ENCODE peak calls at places on chromosomes 2 and 18, in four cellular contexts. W is neural crest cell; N is nucleus accumbens; E is stimulated activated CD8-positive, alpha-beta memory T cell treated with anti-CD3 and anti-CD28 coated beads, Interleukin-15, amount 100 ng/mL, for 24 hours. C is an unnamed sample.
A peak's percentile ranks its signal among the peaks of the same experiment; 100 is the strongest.

GRCh38 chr2:221254281-221254680 is 317.8 kb downstream of the EPHA4 start:
- DNase-seq in W (no peak), N (no peak), E (no peak), C (no peak)

GRCh38 chr2:74544634-74545033 is 9.1 kb downstream of the LOXL3 start:
- DNase-seq in W (no peak), N (no peak), E (no peak), C (no peak)

GRCh38 chr2:20015482-20016083 is 3.1 kb upstream of the MATN3 start:
- DNase-seq in W (peak; percentile 20), N (no peak), E (no peak), C (no peak)

GRCh38 chr2:25000503-25001328 is 29.0 kb upstream of the DNAJC27 start:
- DNase-seq in W (no peak), N (peak; percentile 12), E (no peak), C (no peak)

GRCh38 chr2:217360781-217361485 is 501.1 kb upstream of the TNP1 start:
- DNase-seq in W (no peak), N (no peak), E (no peak), C (no peak)

GRCh38 chr18:67893896-67894295 is 377.4 kb upstream of the DSEL start:
- DNase-seq in W (no peak), N (no peak), E (no peak), C (no peak)

GRCh38 chr2:182634386-182634785 is 81.7 kb upstream of the DNAJC10 start:
- DNase-seq in W (no peak), N (no peak), E (no peak), C (no peak)

GRCh38 chr2:147081826-147082225 is 763.0 kb upstream of the ACVR2A start:
- DNase-seq in W (no peak), N (no peak), E (no peak), C (no peak)

GRCh38 chr2:43368483-43369385 is 142.3 kb upstream of the ZFP36L2 start:
- DNase-seq in W (no peak), N (no peak), E (no peak), C (no peak)

GRCh38 chr2:154455871-154456270 is 242.6 kb upstream of the KCNJ3 start:
- DNase-seq in W (no peak), N (no peak), E (no peak), C (no peak)

GRCh38 chr2:31980674-31981356 is 30.0 kb downstream of the MEMO1 start:
- DNase-seq in W (no peak), N (no peak), E (no peak), C (no peak)

GRCh38 chr2:210955591-210955990 is 399.2 kb downstream of the CPS1 start:
- DNase-seq in W (no peak), N (no peak), E (no peak), C (peak; percentile 42)

GRCh38 chr18:6737833-6738232 is 8.3 kb downstream of the ARHGAP28 start:
- DNase-seq in W (no peak), N (no peak), E (no peak), C (no peak)

GRCh38 chr2:112848833-112849232 is 12.3 kb upstream of the IL1B start:
- DNase-seq in W (no peak), N (no peak), E (no peak), C (no peak)

GRCh38 chr18:79392226-79392625 is 3.5 kb upstream of the NFATC1 start:
- DNase-seq in W (no peak), N (no peak), E (no peak), C (no peak)

GRCh38 chr2:19538411-19538963 is 180.1 kb upstream of the OSR1 start:
- DNase-seq in W (no peak), N (no peak), E (no peak), C (peak; percentile 23)

GRCh38 chr2:71643674-71644357 is 190.5 kb downstream of the DYSF start:
- DNase-seq in W (no peak), N (no peak), E (no peak), C (no peak)

GRCh38 chr2:157302492-157303099 is 23.0 kb downstream of the ERMN start:
- DNase-seq in W (peak; percentile 10), N (peak; percentile 16), E (no peak), C (peak; percentile 9)

GRCh38 chr2:97970300-97971060 is 25.3 kb downstream of the TMEM131 start:
- DNase-seq in W (no peak), N (no peak), E (no peak), C (no peak)

GRCh38 chr2:43212931-43213330 is 13.5 kb downstream of the ZFP36L2 start:
- DNase-seq in W (no peak), N (no peak), E (no peak), C (no peak)

GRCh38 chr18:41992066-41992465 is 37.0 kb downstream of the PIK3C3 start:
- DNase-seq in W (no peak), N (no peak), E (no peak), C (no peak)

GRCh38 chr2:69474688-69475087 is 37.5 kb upstream of the NFU1 start:
- DNase-seq in W (no peak), N (no peak), E (no peak), C (no peak)

GRCh38 chr2:18527822-18528221 is 32.6 kb downstream of the RDH14 start:
- DNase-seq in W (no peak), N (no peak), E (no peak), C (no peak)

GRCh38 chr2:133602538-133602937 is 34.3 kb upstream of the NCKAP5 start:
- DNase-seq in W (no peak), N (peak; percentile 30), E (no peak), C (no peak)

GRCh38 chr2:60957224-60957623 is 60.3 kb upstream of the PEX13 start:
- DNase-seq in W (no peak), N (no peak), E (no peak), C (no peak)

GRCh38 chr18:41977233-41977632 is 22.2 kb downstream of the PIK3C3 start:
- DNase-seq in W (no peak), N (no peak), E (no peak), C (no peak)

GRCh38 chr2:88614497-88615157 is 12.6 kb downstream of the EIF2AK3 start:
- DNase-seq in W (no peak), N (no peak), E (no peak), C (no peak)

GRCh38 chr2:106192752-106193490 is 1.2 kb downstream of the UXS1 start:
- DNase-seq in W (peak; percentile 4), N (no peak), E (peak; percentile 6), C (no peak)

GRCh38 chr2:200584639-200585038 is 1.2 kb upstream of the AOX1 start:
- DNase-seq in W (no peak), N (no peak), E (no peak), C (no peak)

GRCh38 chr2:173630425-173631122 is 275.9 kb downstream of the CDCA7 start:
- DNase-seq in W (no peak), N (no peak), E (no peak), C (no peak)

GRCh38 chr2:29747786-29748470 is 173.5 kb downstream of the ALK start:
- DNase-seq in W (no peak), N (no peak), E (no peak), C (no peak)

GRCh38 chr2:48032765-48033164 is 126.5 kb upstream of the FBXO11 start:
- DNase-seq in W (no peak), N (no peak), E (no peak), C (no peak)

GRCh38 chr2:198499539-198499938 is 695.1 kb downstream of the PLCL1 start:
- DNase-seq in W (no peak), N (no peak), E (no peak), C (no peak)

GRCh38 chr18:46160050-46160798 is 56.0 kb downstream of the HAUS1 start:
- DNase-seq in W (no peak), N (no peak), E (no peak), C (no peak)

C was measured in glomerular endothelial cell.